ENCODE peak calls at places on chromosomes 11 and 22, in nine cellular contexts. One of them, this sample, is unnamed.

GRCh38 chr11:47766363-47767227 is 546 bp downstream of the FNBP4 start:
- DNase-seq in stomach: peak
- DNase-seq in HCT116: no peak
- DNase-seq in transverse colon: peak
- DNase-seq in tibial nerve: peak
- DNase-seq in ovary: peak
- DNase-seq in uterus: peak
- DNase-seq in spleen: peak
- DNase-seq in IMR-90: peak
- DNase-seq in this sample: peak

GRCh38 chr11:75352417-75353206 is 1.2 kb upstream of the ARRB1 start:
- DNase-seq in tibial nerve: no peak
- DNase-seq in uterus: no peak
- DNase-seq in ovary: no peak
- DNase-seq in stomach: peak
- DNase-seq in transverse colon: peak
- DNase-seq in spleen: peak
- DNase-seq in HCT116: no peak
- DNase-seq in IMR-90: no peak
- DNase-seq in this sample: no peak

GRCh38 chr11:111793863-111794262 is 27.7 kb upstream of the PPP2R1B start:
- DNase-seq in ovary: no peak
- DNase-seq in HCT116: no peak
- DNase-seq in stomach: no peak
- DNase-seq in spleen: no peak
- DNase-seq in tibial nerve: no peak
- DNase-seq in IMR-90: peak
- DNase-seq in uterus: no peak
- DNase-seq in transverse colon: no peak
- DNase-seq in this sample: no peak

GRCh38 chr11:109859325-109859724 is 233.9 kb upstream of the ZC3H12C start:
- DNase-seq in spleen: no peak
- DNase-seq in HCT116: peak
- DNase-seq in IMR-90: peak
- DNase-seq in uterus: no peak
- DNase-seq in tibial nerve: no peak
- DNase-seq in transverse colon: no peak
- DNase-seq in ovary: no peak
- DNase-seq in stomach: no peak
- DNase-seq in this sample: no peak

GRCh38 chr11:71488086-71488967 is 35.3 kb downstream of the NADSYN1 start:
- DNase-seq in ovary: peak
- DNase-seq in spleen: no peak
- DNase-seq in transverse colon: no peak
- DNase-seq in stomach: no peak
- DNase-seq in tibial nerve: no peak
- DNase-seq in HCT116: no peak
- DNase-seq in IMR-90: peak
- DNase-seq in uterus: no peak
- DNase-seq in this sample: no peak

GRCh38 chr11:45885274-45885920 is at the start of gene MAPK8IP1:
- DNase-seq in ovary: peak
- DNase-seq in transverse colon: peak
- DNase-seq in uterus: no peak
- DNase-seq in stomach: peak
- DNase-seq in spleen: peak
- DNase-seq in tibial nerve: peak
- DNase-seq in IMR-90: no peak
- DNase-seq in HCT116: no peak
- DNase-seq in this sample: no peak

GRCh38 chr22:29780220-29780619 is 13.1 kb downstream of the UQCR10 start:
- DNase-seq in IMR-90: no peak
- DNase-seq in tibial nerve: no peak
- DNase-seq in transverse colon: no peak
- DNase-seq in spleen: no peak
- DNase-seq in ovary: no peak
- DNase-seq in HCT116: no peak
- DNase-seq in stomach: no peak
- DNase-seq in uterus: no peak
- DNase-seq in this sample: no peak

GRCh38 chr22:23147632-23148387 is 2.5 kb downstream of the RAB36 start:
- DNase-seq in ovary: no peak
- DNase-seq in stomach: no peak
- DNase-seq in tibial nerve: no peak
- DNase-seq in spleen: no peak
- DNase-seq in uterus: no peak
- DNase-seq in HCT116: no peak
- DNase-seq in IMR-90: peak
- DNase-seq in transverse colon: no peak
- DNase-seq in this sample: no peak

GRCh38 chr11:18011633-18012313 is 1.1 kb downstream of the SERGEF start:
- DNase-seq in tibial nerve: no peak
- DNase-seq in spleen: peak
- DNase-seq in IMR-90: no peak
- DNase-seq in stomach: no peak
- DNase-seq in transverse colon: no peak
- DNase-seq in uterus: no peak
- DNase-seq in ovary: no peak
- DNase-seq in HCT116: no peak
- DNase-seq in this sample: no peak

GRCh38 chr11:15127341-15127740 is 12.6 kb downstream of the INSC start:
- DNase-seq in ovary: no peak
- DNase-seq in IMR-90: peak
- DNase-seq in uterus: no peak
- DNase-seq in HCT116: no peak
- DNase-seq in transverse colon: no peak
- DNase-seq in tibial nerve: no peak
- DNase-seq in stomach: no peak
- DNase-seq in spleen: no peak
- DNase-seq in this sample: no peak

GRCh38 chr11:112255075-112255739 is 5.5 kb downstream of the PLET1 start:
- DNase-seq in transverse colon: no peak
- DNase-seq in HCT116: no peak
- DNase-seq in tibial nerve: no peak
- DNase-seq in ovary: no peak
- DNase-seq in spleen: no peak
- DNase-seq in stomach: no peak
- DNase-seq in uterus: no peak
- DNase-seq in IMR-90: peak
- DNase-seq in this sample: no peak

GRCh38 chr11:67270256-67271211 is 4.3 kb downstream of the GRK2 start:
- DNase-seq in HCT116: no peak
- DNase-seq in ovary: peak
- DNase-seq in spleen: peak
- DNase-seq in transverse colon: peak
- DNase-seq in tibial nerve: no peak
- DNase-seq in stomach: no peak
- DNase-seq in uterus: peak
- DNase-seq in IMR-90: no peak
- DNase-seq in this sample: no peak
- TF ChIP-seq POLR2A in HCT116: no peak
- TF ChIP-seq POLR2A in ovary: no peak
- TF ChIP-seq POLR2A in spleen: no peak
- TF ChIP-seq POLR2A in transverse colon: no peak
- TF ChIP-seq POLR2A in tibial nerve: no peak
- TF ChIP-seq POLR2A in stomach: no peak
- TF ChIP-seq POLR2A in uterus: no peak
- TF ChIP-seq POLR2A in IMR-90: no peak
- TF ChIP-seq POLR2A in this sample: no peak

DNA sequence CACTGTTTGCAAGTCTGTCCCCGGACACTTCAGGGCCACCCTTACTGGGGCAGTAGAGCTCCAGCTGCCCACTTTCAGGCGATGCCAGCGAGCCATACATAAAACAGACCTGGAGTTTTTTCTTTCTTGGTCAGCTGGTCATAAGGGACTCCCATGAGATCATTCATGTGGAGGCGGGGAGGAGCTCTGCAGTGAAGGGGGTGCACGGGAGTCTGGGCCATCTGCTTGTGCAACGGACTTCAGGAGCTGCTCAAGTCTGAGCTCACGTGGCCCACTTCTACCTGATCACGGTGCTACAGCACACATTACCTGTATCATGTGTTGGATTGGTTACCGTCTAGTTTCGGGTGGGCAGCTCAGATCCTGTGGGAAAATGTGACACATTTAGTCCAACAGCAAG is 9.2 kb upstream of the MRGPRF start:
- DNase-seq in ovary: no peak
- DNase-seq in spleen: no peak
- DNase-seq in tibial nerve: no peak
- DNase-seq in uterus: peak
- DNase-seq in IMR-90: peak
- DNase-seq in stomach: no peak
- DNase-seq in HCT116: no peak
- DNase-seq in transverse colon: no peak
- DNase-seq in this sample: no peak
- H3K27ac ChIP-seq in ovary: no peak
- H3K27ac ChIP-seq in spleen: no peak
- H3K27ac ChIP-seq in tibial nerve: no peak
- H3K27ac ChIP-seq in uterus: peak
- H3K27ac ChIP-seq in IMR-90: no peak
- H3K27ac ChIP-seq in stomach: no peak
- H3K27ac ChIP-seq in HCT116: no peak
- H3K27ac ChIP-seq in transverse colon: no peak
- H3K27ac ChIP-seq in this sample: no peak

GRCh38 chr11:19398772-19399542 is 158.2 kb upstream of the E2F8 start:
- DNase-seq in uterus: peak
- DNase-seq in stomach: peak
- DNase-seq in IMR-90: peak
- DNase-seq in spleen: no peak
- DNase-seq in HCT116: no peak
- DNase-seq in ovary: peak
- DNase-seq in tibial nerve: peak
- DNase-seq in transverse colon: peak
- DNase-seq in this sample: no peak
- H3K4me3 ChIP-seq in uterus: no peak
- H3K4me3 ChIP-seq in stomach: no peak
- H3K4me3 ChIP-seq in IMR-90: no peak
- H3K4me3 ChIP-seq in spleen: no peak
- H3K4me3 ChIP-seq in HCT116: no peak
- H3K4me3 ChIP-seq in ovary: no peak
- H3K4me3 ChIP-seq in tibial nerve: no peak
- H3K4me3 ChIP-seq in transverse colon: no peak
- H3K4me3 ChIP-seq in this sample: no peak

GRCh38 chr11:13000116-13000515 is 9.0 kb upstream of the RASSF10 start:
- DNase-seq in IMR-90: no peak
- DNase-seq in ovary: no peak
- DNase-seq in tibial nerve: no peak
- DNase-seq in uterus: no peak
- DNase-seq in HCT116: no peak
- DNase-seq in spleen: no peak
- DNase-seq in stomach: no peak
- DNase-seq in transverse colon: no peak
- DNase-seq in this sample: no peak
- TF ChIP-seq POLR2A in IMR-90: no peak
- TF ChIP-seq POLR2A in ovary: no peak
- TF ChIP-seq POLR2A in tibial nerve: no peak
- TF ChIP-seq POLR2A in uterus: no peak
- TF ChIP-seq POLR2A in HCT116: no peak
- TF ChIP-seq POLR2A in spleen: no peak
- TF ChIP-seq POLR2A in stomach: no peak
- TF ChIP-seq POLR2A in transverse colon: no peak
- TF ChIP-seq POLR2A in this sample: no peak